ENCODE peak calls at places on chromosomes 2 and 18, in eight cellular contexts. One of them, this sample, is unnamed.

GRCh38 chr2:160140001-160140400 is 60.1 kb downstream of the ITGB6 start:
- DNase-seq in GM10248: no peak
- DNase-seq in GM12891: no peak
- DNase-seq in chondrocyte: no peak
- DNase-seq in mesendoderm: no peak
- DNase-seq in caudate nucleus: no peak
- DNase-seq in spleen: no peak
- DNase-seq in pulmonary artery endothelial cell: no peak
- DNase-seq in this sample: no peak

GRCh38 chr18:28999711-29000110 is 822.8 kb upstream of the CDH2 start:
- DNase-seq in GM10248: no peak
- DNase-seq in GM12891: no peak
- DNase-seq in chondrocyte: no peak
- DNase-seq in mesendoderm: no peak
- DNase-seq in caudate nucleus: no peak
- DNase-seq in spleen: no peak
- DNase-seq in pulmonary artery endothelial cell: no peak
- DNase-seq in this sample: no peak

GRCh38 chr2:88016948-88017779 is 817 bp upstream of the RNU2-63P start:
- DNase-seq in GM10248: peak
- DNase-seq in GM12891: peak
- DNase-seq in chondrocyte: no peak
- DNase-seq in mesendoderm: peak
- DNase-seq in caudate nucleus: no peak
- DNase-seq in spleen: peak
- DNase-seq in pulmonary artery endothelial cell: no peak
- DNase-seq in this sample: peak

GRCh38 chr2:229090231-229090630 is 180.9 kb downstream of the PID1 start:
- DNase-seq in GM10248: no peak
- DNase-seq in GM12891: no peak
- DNase-seq in chondrocyte: no peak
- DNase-seq in mesendoderm: peak
- DNase-seq in caudate nucleus: no peak
- DNase-seq in spleen: no peak
- DNase-seq in pulmonary artery endothelial cell: no peak
- DNase-seq in this sample: no peak

GRCh38 chr2:142668420-142668819 is 209.0 kb upstream of the KYNU start:
- DNase-seq in GM10248: no peak
- DNase-seq in GM12891: no peak
- DNase-seq in chondrocyte: no peak
- DNase-seq in mesendoderm: no peak
- DNase-seq in caudate nucleus: no peak
- DNase-seq in spleen: no peak
- DNase-seq in pulmonary artery endothelial cell: no peak
- DNase-seq in this sample: no peak

GRCh38 chr2:68936462-68936861 is 16.2 kb downstream of the GKN2 start:
- DNase-seq in GM10248: no peak
- DNase-seq in GM12891: no peak
- DNase-seq in chondrocyte: no peak
- DNase-seq in mesendoderm: no peak
- DNase-seq in caudate nucleus: no peak
- DNase-seq in spleen: no peak
- DNase-seq in pulmonary artery endothelial cell: no peak
- DNase-seq in this sample: no peak

GRCh38 chr2:107627164-107627563 is 199.5 kb upstream of the RGPD4 start:
- DNase-seq in GM10248: no peak
- DNase-seq in GM12891: no peak
- DNase-seq in chondrocyte: no peak
- DNase-seq in mesendoderm: no peak
- DNase-seq in caudate nucleus: no peak
- DNase-seq in spleen: no peak
- DNase-seq in pulmonary artery endothelial cell: no peak
- DNase-seq in this sample: no peak

GRCh38 chr2:88831792-88832248 is 140.3 kb downstream of the RPIA start:
- DNase-seq in GM10248: peak
- DNase-seq in GM12891: peak
- DNase-seq in chondrocyte: no peak
- DNase-seq in mesendoderm: peak
- DNase-seq in caudate nucleus: no peak
- DNase-seq in spleen: peak
- DNase-seq in pulmonary artery endothelial cell: no peak
- DNase-seq in this sample: peak

GRCh38 chr2:177553176-177553909 is 160.8 kb downstream of the AGPS start:
- DNase-seq in GM10248: no peak
- DNase-seq in GM12891: no peak
- DNase-seq in chondrocyte: no peak
- DNase-seq in mesendoderm: no peak
- DNase-seq in caudate nucleus: no peak
- DNase-seq in spleen: no peak
- DNase-seq in pulmonary artery endothelial cell: no peak
- DNase-seq in this sample: no peak

GRCh38 chr2:52113338-52113737 is 1081.4 kb upstream of the NRXN1 start:
- DNase-seq in GM10248: no peak
- DNase-seq in GM12891: no peak
- DNase-seq in chondrocyte: no peak
- DNase-seq in mesendoderm: no peak
- DNase-seq in caudate nucleus: no peak
- DNase-seq in spleen: no peak
- DNase-seq in pulmonary artery endothelial cell: no peak
- DNase-seq in this sample: no peak

This sample was measured in GM13977.